ENCODE peak calls at places on chromosome 12, in ten cellular contexts. H is HCT116; L is sigmoid colon; P is heart right ventricle; F is effector memory CD4-positive, alpha-beta T cell; O is cardiac muscle cell; A is neural progenitor cell; C is right atrium auricular region; V is fibroblast of lung; T is osteoblast. X is an unnamed sample. For H3K36me3, the result is how much of the 10 kb centered on the place peaks cover.

GRCh38 chr12:30630378-30631285 is 65.0 kb downstream of the IPO8 start:
- DNase-seq in H (no peak), L (no peak), P (no peak), F (no peak), O (peak), A (no peak), C (no peak), V (no peak), T (no peak), X (no peak)

GRCh38 chr12:64650762-64651161 is 40.5 kb downstream of the RASSF3 start:
- DNase-seq in H (no peak), L (no peak), P (no peak), F (no peak), O (no peak), A (no peak), C (no peak), V (no peak), T (peak), X (no peak)

GRCh38 chr12:115097406-115097805 is 413.4 kb upstream of the TBX3 start:
- DNase-seq in H (no peak), L (no peak), P (no peak), F (no peak), O (no peak), A (no peak), C (no peak), V (no peak), T (no peak), X (no peak)

GRCh38 chr12:75257510-75257909 is 47.9 kb upstream of the KCNC2 start:
- DNase-seq in H (no peak), L (no peak), P (no peak), F (no peak), O (no peak), A (no peak), C (no peak), V (peak), T (no peak), X (no peak)

GRCh38 chr12:120264511-120265202 is 873 bp downstream of the PXN start:
- DNase-seq in H (no peak), L (no peak), P (no peak), F (no peak), O (no peak), A (no peak), C (no peak), V (no peak), T (no peak), X (no peak)

GRCh38 chr12:5466521-5466960 is 34.6 kb downstream of the NTF3 start:
- DNase-seq in H (no peak), L (no peak), P (no peak), F (no peak), O (no peak), A (no peak), C (no peak), V (no peak), T (no peak), X (no peak)

GRCh38 chr12:124919646-124920352 is 5.3 kb upstream of the UBC start:
- DNase-seq in H (no peak), L (peak), P (no peak), F (no peak), O (no peak), A (peak), C (no peak), V (peak), T (no peak), X (peak)

GRCh38 chr12:132173135-132174014 is 29.1 kb downstream of the NOC4L start:
- DNase-seq in H (no peak), L (no peak), P (peak), F (no peak), O (no peak), A (no peak), C (no peak), V (no peak), T (no peak), X (peak)

GRCh38 chr12:23640754-23641153 is 308.7 kb downstream of the SOX5 start:
- DNase-seq in H (no peak), L (no peak), P (no peak), F (no peak), O (no peak), A (peak), C (no peak), V (no peak), T (no peak), X (no peak)

DNA sequence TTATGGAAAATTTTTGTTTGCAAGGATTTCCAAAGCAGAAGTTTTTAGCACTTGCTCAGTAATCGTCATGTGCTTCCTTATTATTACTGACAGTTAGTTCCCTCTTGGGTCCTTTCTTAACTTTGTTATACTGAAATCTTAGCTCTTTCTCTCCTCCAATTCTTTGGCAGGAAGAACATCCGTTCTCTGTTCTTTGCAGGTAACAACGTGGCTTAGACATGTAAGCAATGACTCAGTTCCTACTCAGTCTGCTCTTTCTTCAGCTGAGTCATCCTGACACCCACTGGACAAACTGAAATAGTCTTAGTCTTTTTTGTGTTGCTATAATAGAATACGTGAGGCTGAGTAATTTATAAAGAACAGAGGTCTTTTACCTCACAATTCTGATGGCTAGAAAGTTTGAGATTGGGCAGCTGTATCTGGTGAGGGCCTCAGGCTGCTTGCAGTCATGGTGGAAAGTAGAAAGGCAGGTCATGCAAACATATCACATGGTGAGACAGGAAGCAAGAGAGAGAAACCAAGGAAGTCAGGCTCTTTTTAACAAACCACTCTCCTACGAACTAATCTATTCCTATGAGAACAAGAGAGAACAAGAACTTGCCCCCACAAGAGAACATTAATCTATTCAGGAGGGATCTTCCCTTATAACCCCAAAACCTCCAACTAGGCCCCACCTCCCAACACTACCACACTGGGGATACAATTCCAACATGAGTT is 49.2 kb downstream of the TESPA1 start:
- DNase-seq in H (peak), L (no peak), P (no peak), F (peak), O (peak), A (no peak), C (no peak), V (peak), T (no peak), X (no peak)
- H3K27ac ChIP-seq in H (peak), L (no peak), P (no peak), F (peak), O (no peak), A (no peak), C (no peak), V (no peak), T (peak), X (no peak)

DNA sequence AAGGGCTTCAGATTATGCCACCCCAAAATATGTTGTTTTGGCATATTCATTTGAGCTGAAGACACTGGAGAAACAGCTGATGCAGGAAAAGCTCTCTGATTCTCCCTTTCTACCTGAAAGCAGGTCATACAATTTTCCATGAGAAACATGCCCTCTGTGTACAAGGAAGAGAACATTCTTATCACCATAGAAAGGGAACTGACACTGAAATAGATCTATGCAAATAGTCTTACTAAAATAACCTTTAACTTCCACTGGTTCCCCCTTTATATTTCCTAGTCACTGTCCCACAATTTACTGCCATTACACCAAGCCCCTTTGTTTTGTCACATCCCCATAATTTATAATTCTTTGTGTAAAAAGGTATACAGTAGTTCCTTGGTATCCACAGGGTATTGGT is 9.6 kb upstream of the PHC1 start:
- DNase-seq in H (no peak), L (no peak), P (no peak), F (no peak), O (no peak), A (no peak), C (no peak), V (no peak), T (no peak), X (no peak)
- H3K36me3 ChIP-seq in H (under half), L (under half), P (under half), F (under half), O (under half), A (under half), C (under half), V (under half), T (under half), X (under half)

GRCh38 chr12:12194206-12194605 is 72.6 kb downstream of the LRP6 start:
- DNase-seq in H (peak), L (no peak), P (no peak), F (no peak), O (peak), A (no peak), C (no peak), V (peak), T (peak), X (no peak)
- H3K27ac ChIP-seq in H (no peak), L (no peak), P (no peak), F (no peak), O (no peak), A (no peak), C (no peak), V (no peak), T (no peak), X (no peak)

GRCh38 chr12:113232232-113232615 is 11.0 kb downstream of the TPCN1 start:
- DNase-seq in H (no peak), L (peak), P (no peak), F (no peak), O (no peak), A (no peak), C (no peak), V (no peak), T (no peak), X (peak)

GRCh38 chr12:113234483-113234882 is 13.2 kb downstream of the TPCN1 start:
- DNase-seq in H (no peak), L (no peak), P (no peak), F (no peak), O (no peak), A (no peak), C (no peak), V (no peak), T (no peak), X (peak)

GRCh38 chr12:113233967-113234366 is 12.7 kb downstream of the TPCN1 start:
- DNase-seq in H (no peak), L (no peak), P (no peak), F (no peak), O (no peak), A (no peak), C (no peak), V (no peak), T (no peak), X (peak)

GRCh38 chr12:113231275-113232231 is 10.3 kb downstream of the TPCN1 start:
- DNase-seq in H (peak), L (peak), P (no peak), F (no peak), O (peak), A (no peak), C (no peak), V (peak), T (no peak), X (peak)

GRCh38 chr12:113232787-113233585 is 11.7 kb downstream of the TPCN1 start:
- DNase-seq in H (no peak), L (peak), P (peak), F (peak), O (no peak), A (peak), C (no peak), V (no peak), T (peak), X (peak)
- H3K36me3 ChIP-seq in H (under half), L (under half), P (under half), F (under half), O (under half), A (under half), C (under half), V (under half), T (half or more), X (under half)

GRCh38 chr12:113099764-113100163 is 35.8 kb downstream of the RASAL1 start:
- DNase-seq in H (no peak), L (no peak), P (no peak), F (no peak), O (no peak), A (no peak), C (no peak), V (no peak), T (peak), X (no peak)

GRCh38 chr12:113097716-113098427 is 37.7 kb downstream of the RASAL1 start:
- DNase-seq in H (no peak), L (no peak), P (peak), F (no peak), O (peak), A (peak), C (peak), V (no peak), T (peak), X (no peak)

GRCh38 chr12:113099364-113099763 is 36.2 kb downstream of the RASAL1 start:
- DNase-seq in H (no peak), L (no peak), P (no peak), F (no peak), O (no peak), A (no peak), C (no peak), V (no peak), T (peak), X (peak)

GRCh38 chr12:113096675-113097461 is 38.7 kb downstream of the RASAL1 start:
- DNase-seq in H (no peak), L (no peak), P (no peak), F (no peak), O (no peak), A (no peak), C (no peak), V (no peak), T (peak), X (peak)

GRCh38 chr12:113098428-113099028 is 37.0 kb downstream of the RASAL1 start:
- DNase-seq in H (peak), L (peak), P (peak), F (peak), O (peak), A (peak), C (peak), V (peak), T (peak), X (peak)
- H3K27ac ChIP-seq in H (peak), L (no peak), P (no peak), F (no peak), O (no peak), A (no peak), C (no peak), V (no peak), T (no peak), X (no peak)

GRCh38 chr12:97754306-97754705 is 291.7 kb downstream of the RMST start:
- DNase-seq in H (no peak), L (no peak), P (no peak), F (no peak), O (no peak), A (no peak), C (no peak), V (no peak), T (no peak), X (no peak)
- H3K36me3 ChIP-seq in H (under half), L (under half), P (under half), F (under half), O (under half), A (under half), C (under half), V (under half), T (under half), X (under half)

GRCh38 chr12:53993397-53994267 is 6.3 kb upstream of the HOXC9 start:
- DNase-seq in H (no peak), L (no peak), P (no peak), F (no peak), O (no peak), A (no peak), C (no peak), V (no peak), T (no peak), X (no peak)

GRCh38 chr12:53995311-53996187 is 4.4 kb upstream of the HOXC9 start:
- DNase-seq in H (no peak), L (no peak), P (no peak), F (no peak), O (no peak), A (no peak), C (no peak), V (no peak), T (peak), X (peak)

GRCh38 chr12:53994691-53995310 is 5.2 kb upstream of the HOXC9 start:
- DNase-seq in H (no peak), L (no peak), P (no peak), F (no peak), O (no peak), A (no peak), C (no peak), V (no peak), T (peak), X (no peak)

GRCh38 chr12:53992377-53992776 is 7.4 kb downstream of the HOXC10 start:
- DNase-seq in H (no peak), L (no peak), P (no peak), F (no peak), O (no peak), A (no peak), C (no peak), V (no peak), T (no peak), X (no peak)

GRCh38 chr12:53994268-53994690 is 5.7 kb upstream of the HOXC9 start:
- DNase-seq in H (no peak), L (no peak), P (no peak), F (no peak), O (no peak), A (no peak), C (no peak), V (no peak), T (peak), X (no peak)
- H3K27ac ChIP-seq in H (peak), L (no peak), P (no peak), F (no peak), O (no peak), A (no peak), C (no peak), V (no peak), T (peak), X (no peak)

GRCh38 chr12:50017653-50018052 is 7.6 kb downstream of the RACGAP1 start:
- DNase-seq in H (no peak), L (no peak), P (no peak), F (no peak), O (peak), A (no peak), C (no peak), V (peak), T (no peak), X (no peak)
- H3K36me3 ChIP-seq in H (under half), L (under half), P (under half), F (under half), O (under half), A (under half), C (under half), V (under half), T (under half), X (under half)